ENCODE peak calls at places on chromosomes 7 and 10, in four cellular contexts. J is fibroblast of lung; P is lower leg skin; V is CD4-positive, alpha-beta T cell. E is an unnamed sample.
A peak's percentile ranks its signal among the peaks of the same experiment; 100 is the strongest.

GRCh38 chr7:22779697-22780096 is 43.0 kb downstream of the TOMM7 start:
- DNase-seq in J (peak; percentile 40), P (no peak), V (no peak), E (no peak)

GRCh38 chr10:100186253-100186780 is 488 bp upstream of the ERLIN1 start:
- DNase-seq in J (peak; percentile 51), P (peak; percentile 85), V (no peak), E (no peak)

GRCh38 chr7:130008941-130009847 is 42.0 kb downstream of the ZC3HC1 start:
- DNase-seq in J (peak; percentile 74), P (peak; percentile 89), V (no peak), E (no peak)

GRCh38 chr10:21953585-21954057 is 49.9 kb downstream of the DNAJC1 start:
- DNase-seq in J (peak; percentile 61), P (no peak), V (no peak), E (no peak)

GRCh38 chr7:55778631-55779030 is 83.9 kb downstream of the SEPTIN14 start:
- DNase-seq in J (no peak), P (peak; percentile 20), V (no peak), E (no peak)

GRCh38 chr7:134419085-134419484 is 39.8 kb downstream of the AKR1B1 start:
- DNase-seq in J (no peak), P (peak; percentile 9), V (no peak), E (no peak)

GRCh38 chr10:49803988-49804387 is 41.9 kb upstream of the OGDHL start:
- DNase-seq in J (no peak), P (no peak), V (no peak), E (no peak)

GRCh38 chr7:12982178-12982577 is 294.7 kb downstream of the ARL4A start:
- DNase-seq in J (no peak), P (no peak), V (no peak), E (no peak)

GRCh38 chr7:104945599-104945956 is 68.4 kb upstream of the KMT2E start:
- DNase-seq in J (no peak), P (no peak), V (no peak), E (no peak)

GRCh38 chr7:28804990-28805389 is 153.1 kb downstream of the TRIL start:
- DNase-seq in J (peak; percentile 95), P (no peak), V (no peak), E (no peak)

GRCh38 chr7:20298486-20298901 is 32.2 kb upstream of the ITGB8 start:
- DNase-seq in J (peak; percentile 77), P (no peak), V (no peak), E (no peak)

GRCh38 chr7:141960687-141961422 is 12.7 kb downstream of the TAS2R38 start:
- DNase-seq in J (no peak), P (no peak), V (no peak), E (no peak)

GRCh38 chr7:26624431-26624830 is 240.0 kb downstream of the SKAP2 start:
- DNase-seq in J (no peak), P (peak; percentile 46), V (no peak), E (no peak)

GRCh38 chr10:44316187-44316921 is 68.5 kb downstream of the CXCL12 start:
- DNase-seq in J (no peak), P (no peak), V (no peak), E (no peak)

GRCh38 chr10:22682237-22683192 is 31.9 kb downstream of the PIP4K2A start:
- DNase-seq in J (peak; percentile 89), P (no peak), V (peak; percentile 39), E (peak; percentile 62)

GRCh38 chr7:136869991-136870798 is 1.7 kb downstream of the CHRM2 start:
- DNase-seq in J (peak; percentile 47), P (no peak), V (no peak), E (no peak)

GRCh38 chr10:86178401-86179142 is 188.0 kb downstream of the GRID1 start:
- DNase-seq in J (no peak), P (peak; percentile 81), V (no peak), E (no peak)
- TF ChIP-seq CTCF in J (no peak), P (no peak), V (no peak), E (no peak)

DNA sequence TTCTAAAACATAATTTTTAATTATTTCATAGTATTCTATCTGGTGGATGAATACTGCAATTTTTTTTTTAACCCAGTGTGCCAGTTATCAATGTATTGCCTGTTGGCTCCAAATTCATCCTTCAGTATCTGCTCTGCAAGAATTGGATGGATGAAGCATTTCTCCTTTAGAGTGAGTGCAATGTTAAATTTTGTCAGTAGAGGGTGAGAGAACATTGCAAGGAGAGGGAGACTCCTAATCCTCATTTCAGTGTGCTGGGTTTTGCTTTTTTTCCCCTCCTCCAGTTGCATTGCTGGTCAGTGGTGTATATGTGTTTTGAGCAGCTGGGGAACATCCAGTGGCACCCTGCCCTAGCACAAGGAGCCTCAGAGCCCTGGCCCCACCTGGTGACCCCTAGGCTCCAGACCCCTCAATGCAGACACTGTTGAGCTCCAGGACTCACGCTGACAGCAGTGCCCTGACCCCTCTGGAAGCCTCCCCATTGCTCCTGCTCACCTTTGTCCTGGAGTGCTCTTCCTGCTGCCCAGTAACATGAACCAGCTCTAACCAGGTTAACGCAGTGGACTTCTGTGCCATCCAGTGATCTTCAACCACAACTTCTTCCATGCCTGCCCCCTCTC is 199.4 kb downstream of the USP6NL start:
- DNase-seq in J (no peak), P (peak; percentile 62), V (no peak), E (no peak)
- TF ChIP-seq CTCF in J (peak; percentile 8), P (no peak), V (no peak), E (no peak)

GRCh38 chr10:123502983-123503382 is 163.2 kb upstream of the GPR26 start:
- DNase-seq in J (no peak), P (no peak), V (no peak), E (no peak)
- TF ChIP-seq CTCF in J (no peak), P (no peak), V (no peak), E (no peak)

DNA sequence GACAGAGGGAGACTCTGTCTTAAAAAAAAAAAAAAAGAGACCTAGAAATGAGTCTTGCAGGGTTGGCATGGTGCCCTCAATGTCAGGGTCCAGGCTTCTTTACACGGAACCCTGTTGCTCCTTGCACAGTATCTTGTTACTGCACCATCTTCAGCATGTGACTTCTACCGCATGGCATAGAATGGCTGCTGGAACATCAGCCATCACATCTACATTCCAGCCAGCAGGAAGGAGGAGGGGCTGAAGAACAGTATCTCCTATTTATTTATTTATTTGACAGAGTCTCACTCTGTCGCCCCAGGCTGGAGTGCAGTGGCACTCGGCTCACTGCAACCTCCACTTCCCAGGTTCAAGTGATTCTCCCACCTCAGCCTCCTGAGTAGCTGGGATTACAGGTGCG is 3.7 kb upstream of the ACHE start:
- DNase-seq in J (no peak), P (no peak), V (no peak), E (no peak)
- TF ChIP-seq CTCF in J (no peak), P (no peak), V (no peak), E (no peak)

GRCh38 chr7:1192171-1192676 is 32.2 kb upstream of the ZFAND2A start:
- DNase-seq in J (peak; percentile 76), P (no peak), V (no peak), E (no peak)
- TF ChIP-seq CTCF in J (no peak), P (no peak), V (no peak), E (no peak)

GRCh38 chr10:73850863-73851461 is 23.4 kb downstream of the CAMK2G start:
- DNase-seq in J (peak; percentile 67), P (peak; percentile 90), V (no peak), E (no peak)

GRCh38 chr10:73853196-73853595 is 21.2 kb downstream of the CAMK2G start:
- DNase-seq in J (no peak), P (no peak), V (no peak), E (no peak)

GRCh38 chr10:73847031-73847430 is 27.3 kb downstream of the CAMK2G start:
- DNase-seq in J (no peak), P (no peak), V (no peak), E (no peak)

GRCh38 chr10:73848821-73849489 is 25.4 kb downstream of the CAMK2G start:
- DNase-seq in J (peak; percentile 65), P (peak; percentile 97), V (peak; percentile 87), E (peak; percentile 94)

GRCh38 chr10:73850205-73850604 is 24.1 kb downstream of the CAMK2G start:
- DNase-seq in J (no peak), P (no peak), V (no peak), E (no peak)
- TF ChIP-seq CTCF in J (no peak), P (no peak), V (no peak), E (no peak)

GRCh38 chr7:41886906-41887311 is 184.0 kb upstream of the INHBA start:
- DNase-seq in J (peak; percentile 99), P (peak; percentile 93), V (no peak), E (no peak)
- TF ChIP-seq CTCF in J (peak; percentile 48), P (no peak), V (no peak), E (no peak)

DNA sequence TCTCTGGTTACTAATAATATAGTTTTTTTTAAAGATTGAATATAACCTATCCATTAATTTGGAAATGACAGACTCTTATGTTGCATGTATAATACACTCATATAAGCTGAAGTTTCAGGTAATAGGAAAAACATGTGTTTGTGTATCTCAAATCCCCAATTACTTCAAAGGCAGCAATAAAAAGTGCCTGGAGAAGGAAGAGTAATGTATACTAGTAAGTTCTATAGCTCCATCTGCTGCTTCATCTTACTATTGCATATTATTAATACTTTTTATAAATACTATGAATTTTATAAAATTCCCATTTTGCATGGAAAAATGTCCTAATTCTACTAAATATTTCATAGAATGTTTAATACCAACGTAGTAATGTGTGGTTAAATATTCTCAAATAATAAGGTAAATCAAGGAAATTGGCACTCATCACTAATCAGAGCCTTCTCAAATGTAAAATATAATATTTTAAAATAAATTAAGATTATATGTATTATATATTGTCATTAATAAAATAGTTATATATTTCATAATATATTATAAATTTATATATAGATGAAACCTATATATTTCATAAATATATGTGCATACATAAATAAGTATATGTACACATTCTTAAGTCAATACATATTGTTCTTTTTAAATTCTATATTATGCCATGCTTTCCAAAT is 311.9 kb downstream of the HGF start:
- DNase-seq in J (peak; percentile 52), P (no peak), V (no peak), E (no peak)
- TF ChIP-seq CTCF in J (no peak), P (no peak), V (no peak), E (no peak)

DNA sequence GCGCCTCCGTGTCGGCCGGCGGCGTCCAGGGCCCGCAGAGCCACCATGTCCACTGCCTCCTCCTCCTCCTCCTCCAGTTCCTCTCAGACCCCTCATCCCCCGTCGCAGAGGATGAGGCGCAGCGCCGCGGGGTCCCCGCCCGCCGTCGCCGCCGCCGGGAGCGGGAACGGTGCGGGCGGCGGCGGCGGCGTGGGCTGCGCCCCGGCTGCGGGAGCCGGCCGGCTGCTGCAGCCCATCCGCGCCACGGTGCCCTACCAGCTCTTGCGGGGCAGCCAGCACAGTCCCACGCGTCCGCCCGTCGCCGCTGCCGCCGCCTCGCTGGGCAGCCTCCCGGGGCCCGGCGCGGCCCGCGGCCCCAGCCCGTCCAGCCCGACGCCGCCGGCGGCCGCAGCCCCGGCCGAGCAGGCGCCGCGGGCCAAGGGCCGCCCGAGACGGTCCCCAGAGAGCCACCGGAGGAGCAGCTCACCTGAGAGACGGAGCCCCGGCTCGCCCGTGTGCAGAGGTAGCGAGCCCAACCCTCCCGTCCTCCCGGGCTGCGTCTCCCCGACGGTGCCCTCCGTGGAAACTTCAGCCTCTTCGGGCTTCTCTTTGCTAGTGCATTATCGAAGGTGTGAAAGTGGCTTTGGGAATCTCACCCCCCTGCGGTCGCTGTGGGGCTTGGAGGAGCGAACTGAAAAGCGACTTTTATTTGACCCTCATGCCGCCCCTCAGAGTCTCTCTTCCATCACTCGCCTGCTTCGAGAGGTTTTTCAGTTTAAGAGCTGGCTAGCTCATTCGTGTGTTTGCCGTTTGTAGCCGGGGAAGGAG is 913 bp downstream of the GLCCI1 start:
- DNase-seq in J (peak; percentile 53), P (peak; percentile 89), V (peak; percentile 34), E (peak; percentile 48)
- TF ChIP-seq CTCF in J (no peak), P (no peak), V (no peak), E (no peak)

E was measured in natural killer cell.